ENCODE peak calls at places on chromosomes 2 and 18, in five cellular contexts. F is K562, S is HepG2, N is H1, A is GM12878. G is an unnamed sample.

GRCh38 chr2:188369365-188369764 is 77.7 kb downstream of the GULP1 start:
- DNase-seq in F (peak), S (peak), N (no peak), A (no peak), G (peak)

GRCh38 chr2:64649626-64650025 is 4.1 kb downstream of the SERTAD2 start:
- DNase-seq in F (peak), S (peak), N (no peak), A (no peak), G (no peak)

GRCh38 chr2:202679980-202680379 is 45.2 kb downstream of the FAM117B start:
- DNase-seq in F (no peak), S (no peak), N (no peak), A (no peak), G (no peak)

GRCh38 chr2:138373993-138374408 is 127.6 kb upstream of the SPOPL start:
- DNase-seq in F (peak), S (peak), N (no peak), A (peak), G (no peak)

GRCh38 chr18:41703744-41704530 is 251.1 kb upstream of the PIK3C3 start:
- DNase-seq in F (no peak), S (no peak), N (no peak), A (no peak), G (no peak)

GRCh38 chr18:5057348-5058012 is 139.6 kb downstream of the AKAIN1 start:
- DNase-seq in F (peak), S (peak), N (peak), A (peak), G (peak)

GRCh38 chr18:56716692-56717146 is 65.6 kb downstream of the WDR7 start:
- DNase-seq in F (no peak), S (no peak), N (no peak), A (peak), G (no peak)

GRCh38 chr18:50306944-50307343 is 19.5 kb upstream of the CXXC1 start:
- DNase-seq in F (peak), S (no peak), N (no peak), A (no peak), G (no peak)

GRCh38 chr2:213247566-213247965 is 36.7 kb upstream of the SPAG16 start:
- DNase-seq in F (no peak), S (no peak), N (no peak), A (no peak), G (no peak)

GRCh38 chr2:102603904-102604303 is 15.4 kb upstream of the SLC9A2 start:
- DNase-seq in F (no peak), S (no peak), N (no peak), A (no peak), G (no peak)

GRCh38 chr2:70528921-70529320 is 24.7 kb downstream of the TGFA start:
- DNase-seq in F (no peak), S (no peak), N (no peak), A (no peak), G (no peak)

GRCh38 chr18:58887613-58887963 is 22.9 kb downstream of the ZNF532 start:
- DNase-seq in F (peak), S (no peak), N (no peak), A (peak), G (no peak)

GRCh38 chr18:26133652-26134051 is at the start of gene PSMA8:
- DNase-seq in F (no peak), S (no peak), N (peak), A (no peak), G (peak)

GRCh38 chr2:144099746-144100438 is 420.0 kb downstream of the ZEB2 start:
- DNase-seq in F (no peak), S (no peak), N (no peak), A (no peak), G (no peak)

GRCh38 chr2:67572721-67573485 is 175.8 kb downstream of the ETAA1 start:
- DNase-seq in F (no peak), S (no peak), N (no peak), A (no peak), G (no peak)

GRCh38 chr2:134206573-134206972 is 47.3 kb upstream of the MGAT5 start:
- DNase-seq in F (no peak), S (no peak), N (no peak), A (no peak), G (no peak)

GRCh38 chr2:167253025-167253424 is 364.7 kb downstream of the XIRP2 start:
- DNase-seq in F (no peak), S (peak), N (no peak), A (no peak), G (no peak)

GRCh38 chr2:164141271-164141670 is 405.5 kb upstream of the FIGN start:
- DNase-seq in F (no peak), S (no peak), N (no peak), A (no peak), G (no peak)

GRCh38 chr2:42693013-42693575 is 70.8 kb downstream of the OXER1 start:
- DNase-seq in F (peak), S (no peak), N (no peak), A (no peak), G (no peak)

DNA sequence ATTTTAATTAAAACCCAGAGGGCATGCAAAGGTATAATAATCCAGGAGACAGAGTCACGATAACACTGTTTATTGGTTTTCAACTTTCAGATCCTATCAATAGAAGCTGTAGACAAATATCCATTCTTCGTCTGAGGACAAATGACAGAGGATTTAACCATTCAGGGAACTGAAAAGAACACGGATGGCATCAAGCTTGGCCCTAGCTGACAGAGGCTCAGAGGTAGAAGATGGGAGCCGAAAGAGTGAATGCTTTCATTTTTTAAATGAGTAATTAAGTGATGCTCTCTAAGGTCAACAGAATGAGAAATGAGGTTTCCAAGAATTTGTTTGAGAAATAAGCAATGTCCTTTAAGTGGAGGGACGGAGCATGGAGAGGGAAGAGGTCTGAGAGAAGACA is 62.1 kb downstream of the BCL2 start:
- DNase-seq in F (no peak), S (no peak), N (no peak), A (no peak), G (no peak)
- TF ChIP-seq ATF2 in F (no peak), S (no peak), N (no peak), A (no peak), G (no peak)

GRCh38 chr2:222794585-222795579 is 66.0 kb upstream of the ACSL3 start:
- DNase-seq in F (no peak), S (peak), N (no peak), A (no peak), G (no peak)

GRCh38 chr2:222796413-222797103 is 64.3 kb upstream of the ACSL3 start:
- DNase-seq in F (no peak), S (peak), N (no peak), A (no peak), G (no peak)

GRCh38 chr2:222797308-222797707 is 63.5 kb upstream of the ACSL3 start:
- DNase-seq in F (peak), S (peak), N (no peak), A (no peak), G (no peak)

GRCh38 chr2:222795671-222796357 is 65.0 kb upstream of the ACSL3 start:
- DNase-seq in F (no peak), S (peak), N (no peak), A (no peak), G (no peak)

DNA sequence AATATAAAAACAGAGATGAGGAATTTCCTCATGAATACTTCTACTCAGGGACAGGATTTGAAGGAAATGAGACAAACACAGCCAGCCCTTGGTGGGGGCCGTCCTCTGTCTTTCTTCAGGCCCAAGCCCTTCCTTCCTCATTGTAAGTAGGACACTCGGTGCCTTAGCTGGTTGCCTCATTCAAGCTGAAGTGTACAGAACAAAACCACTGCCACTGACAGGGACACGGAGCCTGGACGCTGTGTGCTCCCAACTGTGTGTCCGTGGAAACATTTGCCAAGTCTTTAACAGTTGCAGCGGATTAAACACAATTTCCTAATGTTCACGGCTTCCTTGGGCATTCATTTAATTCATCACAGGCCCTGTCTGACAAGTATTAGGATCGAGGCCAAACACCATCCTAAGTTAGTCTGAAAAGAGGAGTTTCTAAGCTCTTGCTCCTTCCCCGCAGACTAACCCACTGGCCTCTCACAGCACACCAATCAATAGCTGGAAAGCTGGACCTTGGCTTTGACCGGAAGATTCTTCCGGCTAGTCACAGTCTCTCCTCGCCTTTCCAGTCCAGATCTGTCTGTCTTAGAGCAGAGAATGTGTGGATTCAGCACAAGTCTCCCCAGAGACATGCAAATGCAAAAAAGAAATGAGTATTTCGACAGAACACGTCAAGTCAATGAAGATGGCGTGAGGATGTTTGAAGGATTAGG is 68.7 kb upstream of the ACSL3 start:
- DNase-seq in F (no peak), S (no peak), N (no peak), A (no peak), G (no peak)
- TF ChIP-seq ATF2 in F (no peak), S (no peak), N (no peak), A (no peak), G (no peak)

GRCh38 chr2:20597868-20598183 is 53.1 kb downstream of the HS1BP3 start:
- DNase-seq in F (no peak), S (no peak), N (no peak), A (no peak), G (no peak)

GRCh38 chr2:20594957-20595356 is 55.9 kb downstream of the HS1BP3 start:
- DNase-seq in F (no peak), S (no peak), N (no peak), A (no peak), G (no peak)

GRCh38 chr2:20596973-20597867 is 53.7 kb downstream of the HS1BP3 start:
- DNase-seq in F (no peak), S (peak), N (no peak), A (no peak), G (peak)

GRCh38 chr2:20595439-20596192 is 55.3 kb downstream of the HS1BP3 start:
- DNase-seq in F (peak), S (peak), N (no peak), A (peak), G (peak)

GRCh38 chr2:20596193-20596972 is 54.5 kb downstream of the HS1BP3 start:
- DNase-seq in F (no peak), S (no peak), N (no peak), A (no peak), G (peak)
- TF ChIP-seq ATF2 in F (no peak), S (no peak), N (no peak), A (no peak), G (no peak)

GRCh38 chr2:884027-884748 is 66.5 kb upstream of the SNTG2 start:
- DNase-seq in F (no peak), S (no peak), N (peak), A (no peak), G (no peak)

GRCh38 chr2:886072-887022 is 64.3 kb upstream of the SNTG2 start:
- DNase-seq in F (no peak), S (no peak), N (peak), A (no peak), G (no peak)

GRCh38 chr2:885230-886071 is 65.2 kb upstream of the SNTG2 start:
- DNase-seq in F (no peak), S (no peak), N (peak), A (no peak), G (no peak)

GRCh38 chr2:881204-881918 is 69.3 kb upstream of the SNTG2 start:
- DNase-seq in F (no peak), S (no peak), N (no peak), A (peak), G (no peak)

DNA sequence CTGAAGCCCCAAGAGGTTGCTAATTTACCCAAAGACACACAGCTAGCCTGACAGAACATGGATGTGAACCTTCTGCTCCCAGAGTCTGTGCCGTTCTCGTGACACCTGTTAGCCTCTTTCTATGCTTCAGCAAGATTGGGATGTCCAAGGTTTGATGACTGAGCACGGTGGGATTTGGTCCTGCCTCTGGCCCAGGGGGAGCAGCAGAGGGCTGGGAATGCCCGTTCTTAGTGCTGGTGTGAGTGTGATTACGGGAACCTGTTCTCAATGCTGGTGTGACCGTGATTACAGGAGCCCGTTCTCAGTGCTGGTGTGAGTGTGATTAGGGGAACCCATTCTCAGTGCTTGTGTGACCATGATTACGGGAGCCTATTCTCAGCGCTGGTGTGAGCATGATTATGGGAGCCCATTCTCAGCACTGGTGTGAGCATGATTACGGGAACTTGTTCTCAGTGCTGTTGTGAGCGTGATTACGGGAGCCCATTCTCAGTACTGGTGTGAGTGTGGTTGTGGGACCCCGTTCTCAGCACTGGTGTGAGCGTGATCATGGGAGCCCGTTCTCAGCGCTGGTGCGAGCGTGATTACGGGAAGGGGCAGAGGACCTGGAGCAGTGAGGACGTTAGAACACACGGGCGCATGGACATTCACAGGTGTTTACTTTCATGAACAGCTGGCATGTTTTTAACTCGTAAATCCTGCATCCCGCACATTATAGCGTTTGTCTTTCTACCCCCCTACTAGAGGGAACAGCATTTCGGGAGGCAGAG is 67.2 kb upstream of the SNTG2 start:
- DNase-seq in F (no peak), S (no peak), N (no peak), A (no peak), G (no peak)
- TF ChIP-seq ATF2 in F (no peak), S (no peak), N (no peak), A (peak), G (no peak)

GRCh38 chr18:76449110-76449453 is 46.0 kb downstream of the ZNF516 start:
- DNase-seq in F (no peak), S (no peak), N (no peak), A (no peak), G (no peak)

GRCh38 chr18:76451475-76452331 is 43.3 kb downstream of the ZNF516 start:
- DNase-seq in F (no peak), S (no peak), N (peak), A (no peak), G (no peak)

GRCh38 chr18:76450452-76450851 is 44.6 kb downstream of the ZNF516 start:
- DNase-seq in F (no peak), S (no peak), N (peak), A (no peak), G (no peak)

GRCh38 chr18:76452357-76452756 is 42.7 kb downstream of the ZNF516 start:
- DNase-seq in F (no peak), S (no peak), N (no peak), A (no peak), G (no peak)

DNA sequence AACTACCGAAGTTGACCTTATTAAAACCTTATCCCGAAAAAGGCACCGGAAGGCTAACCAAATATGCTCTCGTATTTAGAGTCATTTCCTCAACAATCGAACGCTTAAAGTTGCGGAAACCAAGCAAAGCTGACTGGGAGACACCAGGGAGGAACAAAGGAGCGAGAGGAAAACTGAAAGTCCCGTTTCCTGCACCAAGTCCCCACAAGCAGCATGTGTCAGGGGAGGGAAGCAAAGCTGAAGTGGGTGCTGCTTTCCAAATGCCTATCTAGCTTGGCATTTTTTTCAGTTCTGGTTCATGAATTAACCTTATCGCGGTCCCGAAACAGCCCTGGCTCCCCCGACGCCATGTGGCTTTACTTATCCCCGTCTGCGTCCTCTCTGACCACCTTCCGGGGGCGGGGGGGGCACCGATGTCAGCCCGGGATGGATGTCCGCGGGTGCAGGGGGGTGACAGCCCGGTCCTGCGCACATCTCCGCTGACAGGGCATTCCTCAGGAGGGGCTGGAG is 44.1 kb downstream of the ZNF516 start:
- DNase-seq in F (no peak), S (no peak), N (peak), A (peak), G (no peak)
- TF ChIP-seq ATF2 in F (no peak), S (no peak), N (no peak), A (no peak), G (no peak)

GRCh38 chr2:5539281-5540211 is 152.6 kb upstream of the SOX11 start:
- DNase-seq in F (no peak), S (no peak), N (peak), A (no peak), G (no peak)

GRCh38 chr2:5546176-5546575 is 146.0 kb upstream of the SOX11 start:
- DNase-seq in F (no peak), S (no peak), N (no peak), A (no peak), G (no peak)

GRCh38 chr2:5540856-5541255 is 151.3 kb upstream of the SOX11 start:
- DNase-seq in F (no peak), S (no peak), N (no peak), A (no peak), G (no peak)

GRCh38 chr2:5549061-5549601 is 143.1 kb upstream of the SOX11 start:
- DNase-seq in F (no peak), S (no peak), N (no peak), A (no peak), G (no peak)

GRCh38 chr2:5544205-5544786 is 147.9 kb upstream of the SOX11 start:
- DNase-seq in F (no peak), S (no peak), N (no peak), A (no peak), G (no peak)
- TF ChIP-seq ATF2 in F (no peak), S (no peak), N (no peak), A (no peak), G (no peak)